ENCODE peak calls at places on chromosomes 12 and 14, in eight cellular contexts. D, B, M, W, F, G, P and X are unnamed samples.

GRCh38 chr14:104149617-104150141 is 11.3 kb downstream of the KIF26A start:
- DNase-seq in D (peak; percentile 75), B (no peak), M (peak; percentile 55), W (no peak), F (peak; percentile 75), G (no peak), P (peak; percentile 48), X (no peak)

GRCh38 chr14:95515523-95516517 is 630 bp downstream of the SYNE3 start:
- DNase-seq in D (peak; percentile 68), B (peak; percentile 76), M (peak; percentile 61), W (peak; percentile 66), F (peak; percentile 96), G (no peak), P (peak; percentile 80), X (peak; percentile 66)

GRCh38 chr12:124010687-124011086 is 37.7 kb downstream of the ZNF664 start:
- DNase-seq in D (no peak), B (no peak), M (no peak), W (no peak), F (no peak), G (no peak), P (no peak), X (no peak)

GRCh38 chr14:106564058-106564643 is 1037.8 kb downstream of the TMEM121 start:
- DNase-seq in D (no peak), B (no peak), M (no peak), W (peak; percentile 75), F (no peak), G (no peak), P (no peak), X (peak; percentile 79)

GRCh38 chr12:48995061-48995879 is 3.9 kb downstream of the DDN start:
- DNase-seq in D (peak; percentile 93), B (peak; percentile 82), M (peak; percentile 87), W (peak; percentile 88), F (peak; percentile 93), G (peak; percentile 55), P (peak; percentile 79), X (peak; percentile 80)

GRCh38 chr12:41532072-41532471 is 344.0 kb downstream of the PDZRN4 start:
- DNase-seq in D (no peak), B (no peak), M (no peak), W (no peak), F (no peak), G (no peak), P (no peak), X (no peak)

GRCh38 chr14:21039059-21039422 is 3.1 kb upstream of the RNASE7 start:
- DNase-seq in D (peak; percentile 68), B (peak; percentile 88), M (peak; percentile 28), W (peak; percentile 84), F (peak; percentile 59), G (no peak), P (peak; percentile 84), X (no peak)

GRCh38 chr12:55742719-55743130 is at the start of gene GDF11:
- DNase-seq in D (peak; percentile 79), B (peak; percentile 84), M (no peak), W (peak; percentile 87), F (peak; percentile 89), G (no peak), P (peak; percentile 79), X (peak; percentile 69)

GRCh38 chr14:58865520-58866281 is 227.9 kb downstream of the DACT1 start:
- DNase-seq in D (no peak), B (no peak), M (no peak), W (no peak), F (no peak), G (no peak), P (no peak), X (no peak)

GRCh38 chr14:75831971-75832370 is 149.8 kb downstream of the TGFB3 start:
- DNase-seq in D (no peak), B (no peak), M (no peak), W (no peak), F (no peak), G (no peak), P (no peak), X (peak; percentile 12)

GRCh38 chr12:94761559-94761958 is 111.2 kb upstream of the TMCC3 start:
- DNase-seq in D (no peak), B (no peak), M (no peak), W (no peak), F (no peak), G (no peak), P (no peak), X (peak; percentile 47)

GRCh38 chr12:96400631-96401060 is 407 bp upstream of the CDK17 start:
- DNase-seq in D (no peak), B (no peak), M (no peak), W (no peak), F (no peak), G (no peak), P (no peak), X (no peak)

GRCh38 chr14:22925513-22925912 is 3.7 kb downstream of the PRMT5 start:
- DNase-seq in D (no peak), B (no peak), M (no peak), W (no peak), F (no peak), G (no peak), P (no peak), X (no peak)

GRCh38 chr14:23056956-23057756 is at the start of gene CDH24:
- DNase-seq in D (peak; percentile 80), B (peak; percentile 75), M (peak; percentile 71), W (peak; percentile 75), F (peak; percentile 93), G (no peak), P (peak; percentile 76), X (peak; percentile 70)

GRCh38 chr12:113980537-113981337 is 14.6 kb upstream of the RBM19 start:
- DNase-seq in D (peak; percentile 50), B (no peak), M (peak; percentile 55), W (peak; percentile 49), F (no peak), G (no peak), P (no peak), X (peak; percentile 58)

GRCh38 chr14:54769955-54770863 is 132.4 kb downstream of the GCH1 start:
- DNase-seq in D (no peak), B (no peak), M (no peak), W (no peak), F (no peak), G (no peak), P (no peak), X (no peak)

GRCh38 chr14:94646481-94646880 is 34.3 kb downstream of the SERPINA3 start:
- DNase-seq in D (no peak), B (no peak), M (no peak), W (no peak), F (no peak), G (no peak), P (no peak), X (no peak)

GRCh38 chr14:79378020-79378419 is 833.3 kb downstream of the DIO2 start:
- DNase-seq in D (peak; percentile 14), B (no peak), M (no peak), W (no peak), F (no peak), G (no peak), P (no peak), X (no peak)

GRCh38 chr14:95290769-95291440 is 28.8 kb downstream of the CLMN start:
- DNase-seq in D (peak; percentile 42), B (peak; percentile 64), M (no peak), W (no peak), F (no peak), G (no peak), P (peak; percentile 49), X (peak; percentile 81)

GRCh38 chr12:47935196-47935595 is 28.2 kb upstream of the TMEM106C start:
- DNase-seq in D (no peak), B (peak; percentile 73), M (no peak), W (peak; percentile 69), F (no peak), G (no peak), P (peak; percentile 55), X (no peak)

GRCh38 chr12:52350021-52350620 is 17.2 kb downstream of the KRT85 start:
- DNase-seq in D (no peak), B (no peak), M (no peak), W (no peak), F (no peak), G (no peak), P (no peak), X (no peak)

GRCh38 chr12:51910168-51910567 is 2.9 kb downstream of the ACVRL1 start:
- DNase-seq in D (no peak), B (no peak), M (no peak), W (no peak), F (no peak), G (no peak), P (no peak), X (no peak)

DNA sequence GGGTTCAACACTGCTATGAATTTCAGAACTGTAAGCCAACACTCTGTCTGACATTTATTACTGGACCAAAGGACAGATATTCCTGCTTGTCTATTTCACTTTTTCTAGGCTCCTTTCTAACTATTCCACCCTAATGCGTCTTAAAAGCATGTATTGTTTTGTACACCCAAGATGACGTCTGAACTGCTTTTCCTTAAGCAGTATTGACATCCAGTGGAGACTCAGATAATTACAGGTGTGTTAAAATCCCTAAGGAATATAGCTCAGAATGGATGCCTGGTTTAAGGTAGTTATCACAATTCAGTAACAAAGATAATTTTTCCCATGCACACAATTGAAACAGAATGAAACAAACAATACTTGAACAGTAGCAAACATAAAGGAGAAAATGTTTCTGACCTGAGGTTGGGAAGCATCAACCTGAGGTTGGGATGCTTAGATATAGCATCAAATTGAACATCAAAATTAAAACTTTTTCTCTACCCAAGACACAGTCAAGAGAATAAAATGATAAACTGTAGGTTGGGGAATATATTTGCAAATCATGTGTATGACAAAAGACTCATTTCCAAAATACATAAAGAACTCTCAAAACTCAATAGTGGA is 93.7 kb upstream of the PTPRR start:
- DNase-seq in D (no peak), B (no peak), M (no peak), W (no peak), F (no peak), G (no peak), P (no peak), X (peak; percentile 24)
- TF ChIP-seq CTCF in D (no peak), B (peak; percentile 48), M (peak; percentile 54), W (no peak), F (peak; percentile 18), G (no peak), P (peak; percentile 30), X (peak; percentile 69)

GRCh38 chr12:88052686-88053085 is 23.5 kb upstream of the C12orf50 start:
- DNase-seq in D (peak; percentile 26), B (no peak), M (peak; percentile 18), W (peak; percentile 42), F (no peak), G (no peak), P (no peak), X (peak; percentile 49)
- TF ChIP-seq CTCF in D (peak; percentile 16), B (peak; percentile 46), M (no peak), W (no peak), F (no peak), G (no peak), P (peak; percentile 43), X (peak; percentile 44)

DNA sequence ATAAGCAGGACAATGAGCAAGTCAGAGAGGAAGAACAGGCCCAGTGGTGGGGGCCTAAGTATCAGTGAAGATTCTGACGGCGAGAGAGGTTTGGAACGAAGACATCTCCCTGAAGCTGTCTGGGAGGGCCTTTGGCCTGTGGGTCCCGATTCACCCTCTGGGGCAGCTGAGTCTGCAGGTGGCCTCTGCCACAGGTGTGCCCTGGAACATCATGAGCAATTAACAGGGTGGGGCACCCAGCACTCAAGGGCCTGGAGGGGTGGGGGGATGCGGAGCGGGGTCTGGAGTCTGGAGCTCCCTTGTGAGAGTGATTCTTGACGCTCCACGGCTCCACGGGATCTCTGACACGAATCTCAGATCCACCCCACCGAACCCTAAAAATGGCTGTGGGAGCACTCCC is 8.3 kb downstream of the ITPK1 start:
- DNase-seq in D (no peak), B (no peak), M (no peak), W (no peak), F (no peak), G (no peak), P (no peak), X (no peak)
- TF ChIP-seq CTCF in D (no peak), B (no peak), M (no peak), W (no peak), F (no peak), G (no peak), P (no peak), X (no peak)

GRCh38 chr12:108826115-108826806 is 31.1 kb downstream of the SSH1 start:
- DNase-seq in D (no peak), B (peak; percentile 57), M (peak; percentile 39), W (peak; percentile 78), F (no peak), G (no peak), P (peak; percentile 45), X (no peak)
- TF ChIP-seq CTCF in D (no peak), B (no peak), M (no peak), W (no peak), F (no peak), G (no peak), P (no peak), X (no peak)